ENCODE peak calls at places on chromosomes 16 and 17, in six cellular contexts. Z, Q, T, G, W and H are unnamed samples.

GRCh38 chr16:74725641-74726040 is 25.0 kb upstream of the MLKL start:
- DNase-seq in Z (no peak), T (no peak), Q (no peak), W (no peak), G (no peak), H (no peak)

GRCh38 chr17:27367121-27367981 is 73.4 kb downstream of the WSB1 start:
- DNase-seq in G (no peak), Q (no peak), W (no peak), Z (no peak), T (peak), H (no peak)

GRCh38 chr17:13584701-13585080 is 17.0 kb downstream of the HS3ST3A1 start:
- DNase-seq in W (no peak), G (no peak), Z (no peak), Q (no peak), T (no peak), H (no peak)

GRCh38 chr16:71499775-71500364 is 10.7 kb upstream of the ZNF19 start:
- DNase-seq in Q (peak), G (peak), W (no peak), T (no peak), Z (peak), H (peak)

GRCh38 chr16:84652565-84652964 is 4.3 kb downstream of the KLHL36 start:
- DNase-seq in T (no peak), W (no peak), Z (no peak), Q (no peak), G (peak), H (no peak)

GRCh38 chr16:87836844-87837581 is 32.3 kb downstream of the SLC7A5 start:
- DNase-seq in Q (peak), T (no peak), G (no peak), Z (peak), W (peak), H (no peak)

GRCh38 chr16:55512941-55513340 is 4.1 kb downstream of the LPCAT2 start:
- DNase-seq in T (no peak), Q (no peak), W (no peak), G (no peak), Z (no peak), H (no peak)

GRCh38 chr17:78343099-78343432 is 16.8 kb downstream of the SOCS3 start:
- DNase-seq in Z (no peak), W (peak), G (no peak), T (peak), Q (peak), H (no peak)

GRCh38 chr16:69039333-69039941 is 66.0 kb upstream of the HAS3 start:
- DNase-seq in W (no peak), Q (peak), T (peak), G (no peak), Z (no peak), H (no peak)

GRCh38 chr16:86117756-86118155 is 218.8 kb downstream of the IRF8 start:
- DNase-seq in G (no peak), Z (peak), Q (peak), W (no peak), T (peak), H (no peak)

GRCh38 chr16:11696266-11697012 is 28.2 kb downstream of the SNN start:
- DNase-seq in Q (no peak), Z (no peak), T (peak), G (no peak), W (no peak), H (no peak)

GRCh38 chr16:11114366-11115164 is 141.4 kb downstream of the SOCS1 start:
- DNase-seq in G (no peak), T (no peak), Z (no peak), Q (no peak), W (no peak), H (no peak)

GRCh38 chr16:3695610-3696369 is 21.5 kb downstream of the TRAP1 start:
- DNase-seq in T (no peak), Q (no peak), Z (no peak), G (no peak), W (no peak), H (no peak)

GRCh38 chr16:1350691-1351090 is 987 bp downstream of the TSR3 start:
- DNase-seq in T (no peak), W (no peak), Z (no peak), Q (no peak), G (no peak), H (no peak)
- H3K27ac ChIP-seq in T (no peak), W (no peak), Z (no peak), Q (no peak), G (no peak), H (peak)

GRCh38 chr17:75430159-75430748 is 24.8 kb upstream of the GRB2 start:
- DNase-seq in Z (peak), T (no peak), G (no peak), Q (peak), W (no peak), H (no peak)
- H3K27ac ChIP-seq in Z (peak), T (peak), G (no peak), Q (peak), W (no peak), H (no peak)

GRCh38 chr17:44383363-44383762 is 6.1 kb downstream of the ITGA2B start:
- DNase-seq in Z (no peak), Q (no peak), G (no peak), T (no peak), W (no peak), H (no peak)
- H3K27ac ChIP-seq in Z (no peak), Q (no peak), G (no peak), T (no peak), W (no peak), H (no peak)

DNA sequence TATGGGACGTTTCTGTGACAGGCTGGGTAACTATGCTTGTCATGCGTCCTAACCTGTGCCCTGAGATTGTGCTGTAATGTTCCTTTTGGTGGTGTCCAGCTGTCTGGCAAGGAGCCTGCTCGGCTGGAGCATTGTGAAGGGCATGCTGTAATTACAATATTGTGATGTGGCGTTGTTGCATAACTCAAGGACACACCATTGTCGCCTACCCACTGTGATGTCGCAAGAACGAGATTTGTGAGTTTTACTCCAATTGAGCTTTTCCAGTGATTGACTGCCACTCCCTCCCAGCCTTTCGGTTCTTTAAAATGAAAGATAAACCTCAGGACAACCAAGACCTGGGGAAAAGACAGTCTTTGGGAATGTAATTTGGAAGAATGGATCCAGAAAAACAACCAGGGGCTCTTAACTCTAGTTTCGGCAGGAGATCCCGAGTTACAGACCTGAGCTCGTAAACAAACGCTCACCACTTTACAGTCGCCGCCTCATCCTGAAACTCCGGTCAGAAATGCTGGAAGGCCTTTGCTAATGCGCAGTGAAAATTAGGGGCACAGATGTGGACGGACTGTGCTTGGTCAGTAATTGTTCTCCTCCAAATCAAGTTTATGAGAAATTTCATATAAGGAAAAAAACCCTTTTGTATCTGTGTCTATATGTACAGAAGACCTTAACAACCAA is 1.3 kb downstream of the ZNF750 start:
- DNase-seq in Q (peak), T (peak), W (peak), Z (no peak), G (no peak), H (no peak)
- H3K27ac ChIP-seq in Q (no peak), T (peak), W (peak), Z (no peak), G (no peak), H (no peak)

GRCh38 chr16:58333937-58334336 is 39.1 kb upstream of the PRSS54 start:
- DNase-seq in T (no peak), W (no peak), G (no peak), Z (no peak), Q (no peak), H (no peak)

GRCh38 chr16:58329147-58329546 is 34.3 kb upstream of the PRSS54 start:
- DNase-seq in G (no peak), Z (no peak), Q (peak), T (no peak), W (no peak), H (no peak)

GRCh38 chr16:58332997-58333700 is 38.3 kb upstream of the PRSS54 start:
- DNase-seq in Z (peak), G (no peak), W (no peak), Q (no peak), T (no peak), H (no peak)

GRCh38 chr16:58325941-58326340 is 31.1 kb upstream of the PRSS54 start:
- DNase-seq in Z (no peak), Q (no peak), G (no peak), T (no peak), W (no peak), H (no peak)

GRCh38 chr16:58331024-58331707 is 36.3 kb upstream of the PRSS54 start:
- DNase-seq in Q (no peak), Z (peak), W (no peak), T (no peak), G (no peak), H (no peak)
- H3K27ac ChIP-seq in Q (no peak), Z (no peak), W (no peak), T (no peak), G (no peak), H (no peak)